ENCODE peak calls at places on chromosomes 5 and 9, in four cellular contexts. S is NT2/D1, D is body of pancreas, Y is upper lobe of left lung. M is an unnamed sample. For H3K27me3 and H3K36me3, the result is how much of the 10 kb centered on the place peaks cover.

GRCh38 chr9:106920701-106921283 is 57.8 kb downstream of the ZNF462 start:
- DNase-seq in S (no peak), D (peak), Y (no peak), M (no peak)

GRCh38 chr9:73869261-73869660 is 627.9 kb upstream of the RORB start:
- DNase-seq in S (no peak), D (no peak), Y (no peak), M (no peak)

GRCh38 chr5:154697335-154697734 is 57.8 kb upstream of the LARP1 start:
- DNase-seq in S (no peak), D (no peak), Y (no peak), M (no peak)

GRCh38 chr5:154857091-154857533 is 1.3 kb upstream of the CNOT8 start:
- DNase-seq in S (no peak), D (no peak), Y (no peak), M (no peak)

GRCh38 chr5:75886706-75887105 is 169.5 kb upstream of the POC5 start:
- DNase-seq in S (no peak), D (no peak), Y (no peak), M (no peak)

GRCh38 chr5:79973511-79973910 is 17.6 kb downstream of the MTX3 start:
- DNase-seq in S (no peak), D (no peak), Y (no peak), M (no peak)

GRCh38 chr9:88645172-88645868 is 110.3 kb downstream of the NXNL2 start:
- DNase-seq in S (no peak), D (no peak), Y (no peak), M (no peak)

GRCh38 chr9:120742951-120743416 is 28.7 kb upstream of the MEGF9 start:
- DNase-seq in S (peak), D (no peak), Y (no peak), M (peak)

GRCh38 chr5:174245506-174245905 is 200.0 kb downstream of the NSG2 start:
- DNase-seq in S (no peak), D (no peak), Y (no peak), M (no peak)

GRCh38 chr9:101486693-101487442 is 46.8 kb upstream of the RNF20 start:
- DNase-seq in S (peak), D (peak), Y (peak), M (peak)

GRCh38 chr9:123796618-123797484 is 133.1 kb downstream of the DENND1A start:
- DNase-seq in S (no peak), D (no peak), Y (no peak), M (no peak)

GRCh38 chr5:134547579-134547978 is 22.1 kb downstream of the JADE2 start:
- DNase-seq in S (no peak), D (peak), Y (no peak), M (no peak)

GRCh38 chr5:32711693-32712462 is 757 bp downstream of the NPR3 start:
- DNase-seq in S (no peak), D (no peak), Y (peak), M (peak)

GRCh38 chr9:132409828-132410528 is at the start of gene CFAP77:
- DNase-seq in S (no peak), D (peak), Y (peak), M (peak)

GRCh38 chr5:72013741-72014703 is 93.3 kb upstream of the MAP1B start:
- DNase-seq in S (no peak), D (peak), Y (no peak), M (peak)

GRCh38 chr5:160071521-160072299 is 47.5 kb downstream of the PWWP2A start:
- DNase-seq in S (no peak), D (peak), Y (no peak), M (no peak)

GRCh38 chr5:116442095-116442534 is 132.5 kb downstream of the SEMA6A start:
- DNase-seq in S (no peak), D (peak), Y (no peak), M (no peak)

GRCh38 chr9:135330685-135331590 is 148.6 kb upstream of the PPP1R26 start:
- DNase-seq in S (no peak), D (no peak), Y (peak), M (peak)

GRCh38 chr5:175750476-175751080 is 92.7 kb downstream of the HRH2 start:
- DNase-seq in S (no peak), D (no peak), Y (peak), M (peak)

GRCh38 chr5:37448941-37449340 is 69.8 kb downstream of the WDR70 start:
- DNase-seq in S (no peak), D (no peak), Y (no peak), M (no peak)

GRCh38 chr5:72608297-72608696 is 101.1 kb upstream of the ZNF366 start:
- DNase-seq in S (no peak), D (no peak), Y (no peak), M (no peak)

GRCh38 chr9:78130004-78130403 is 98.4 kb upstream of the GNAQ start:
- DNase-seq in S (no peak), D (peak), Y (no peak), M (peak)

GRCh38 chr5:137997726-137998213 is 35.1 kb downstream of the FAM13B start:
- DNase-seq in S (no peak), D (no peak), Y (no peak), M (no peak)

GRCh38 chr9:86632537-86632936 is 278.3 kb upstream of the TUT7 start:
- DNase-seq in S (no peak), D (no peak), Y (no peak), M (no peak)

GRCh38 chr5:76690704-76691469 is 25.0 kb upstream of the F2R start:
- DNase-seq in S (no peak), D (no peak), Y (no peak), M (no peak)

GRCh38 chr5:72115277-72115676 is 8.0 kb downstream of the MAP1B start:
- DNase-seq in S (no peak), D (no peak), Y (no peak), M (no peak)

GRCh38 chr5:39892708-39893107 is 467.9 kb upstream of the DAB2 start:
- DNase-seq in S (no peak), D (no peak), Y (no peak), M (no peak)

GRCh38 chr9:116924462-116925110 is 237.5 kb downstream of the TRIM32 start:
- DNase-seq in S (no peak), D (no peak), Y (no peak), M (no peak)

GRCh38 chr5:54254482-54255198 is 55.7 kb downstream of the ARL15 start:
- DNase-seq in S (no peak), D (peak), Y (no peak), M (no peak)

GRCh38 chr9:134783699-134784039 is 96.9 kb upstream of the FCN2 start:
- DNase-seq in S (no peak), D (peak), Y (no peak), M (peak)

GRCh38 chr5:72366324-72366976 is 46.3 kb downstream of the PTCD2 start:
- DNase-seq in S (peak), D (peak), Y (no peak), M (peak)

GRCh38 chr5:56588636-56589485 is 226.5 kb upstream of the MAP3K1 start:
- DNase-seq in S (no peak), D (peak), Y (peak), M (no peak)

GRCh38 chr9:113677057-113677456 is 199.1 kb upstream of the ZNF618 start:
- DNase-seq in S (no peak), D (no peak), Y (no peak), M (no peak)

GRCh38 chr9:82106536-82106935 is 118.0 kb downstream of the SPATA31D1 start:
- DNase-seq in S (no peak), D (no peak), Y (no peak), M (no peak)

GRCh38 chr9:93965830-93966577 is 10.8 kb upstream of the BARX1 start:
- DNase-seq in S (no peak), D (no peak), Y (no peak), M (peak)

GRCh38 chr5:132458651-132459030 is 31.9 kb downstream of the IRF1 start:
- DNase-seq in S (no peak), D (no peak), Y (no peak), M (no peak)

GRCh38 chr5:132458226-132458560 is 32.4 kb downstream of the IRF1 start:
- DNase-seq in S (no peak), D (no peak), Y (no peak), M (no peak)

GRCh38 chr5:132457371-132458225 is 33.0 kb downstream of the IRF1 start:
- DNase-seq in S (no peak), D (peak), Y (peak), M (no peak)

GRCh38 chr5:132456553-132457361 is 33.8 kb downstream of the IRF1 start:
- DNase-seq in S (no peak), D (peak), Y (peak), M (no peak)

GRCh38 chr5:132455614-132456115 is 34.9 kb downstream of the IRF1 start:
- DNase-seq in S (no peak), D (no peak), Y (no peak), M (peak)
- H3K4me3 ChIP-seq in S (no peak), D (no peak), Y (no peak), M (no peak)

GRCh38 chr9:125763373-125763772 is 16.2 kb downstream of the PBX3 start:
- DNase-seq in S (no peak), D (no peak), Y (no peak), M (no peak)
- H3K27me3 ChIP-seq in S (under half), D (under half), Y (under half), M (under half)

DNA sequence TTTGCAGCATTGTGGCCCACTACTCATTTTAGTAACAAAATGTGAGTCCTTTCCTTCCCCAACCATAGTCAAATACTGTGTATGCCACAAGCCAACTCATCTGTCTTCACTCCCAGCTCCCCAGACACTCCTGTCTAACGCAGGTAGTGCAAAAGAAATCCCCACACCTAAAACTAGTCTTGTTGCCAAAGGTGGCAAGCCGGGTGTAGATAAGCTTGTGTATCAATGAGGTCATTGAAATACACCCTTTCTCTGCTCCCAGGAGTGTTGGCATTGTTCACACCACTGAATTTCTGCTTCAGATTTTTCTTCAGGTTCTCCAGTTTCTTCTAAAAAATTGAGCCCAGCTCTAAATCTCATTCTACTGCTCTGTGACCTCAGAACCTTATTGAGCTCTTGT is 19.7 kb upstream of the RGS7BP start:
- DNase-seq in S (no peak), D (no peak), Y (no peak), M (no peak)
- H3K36me3 ChIP-seq in S (under half), D (under half), Y (under half), M (under half)

DNA sequence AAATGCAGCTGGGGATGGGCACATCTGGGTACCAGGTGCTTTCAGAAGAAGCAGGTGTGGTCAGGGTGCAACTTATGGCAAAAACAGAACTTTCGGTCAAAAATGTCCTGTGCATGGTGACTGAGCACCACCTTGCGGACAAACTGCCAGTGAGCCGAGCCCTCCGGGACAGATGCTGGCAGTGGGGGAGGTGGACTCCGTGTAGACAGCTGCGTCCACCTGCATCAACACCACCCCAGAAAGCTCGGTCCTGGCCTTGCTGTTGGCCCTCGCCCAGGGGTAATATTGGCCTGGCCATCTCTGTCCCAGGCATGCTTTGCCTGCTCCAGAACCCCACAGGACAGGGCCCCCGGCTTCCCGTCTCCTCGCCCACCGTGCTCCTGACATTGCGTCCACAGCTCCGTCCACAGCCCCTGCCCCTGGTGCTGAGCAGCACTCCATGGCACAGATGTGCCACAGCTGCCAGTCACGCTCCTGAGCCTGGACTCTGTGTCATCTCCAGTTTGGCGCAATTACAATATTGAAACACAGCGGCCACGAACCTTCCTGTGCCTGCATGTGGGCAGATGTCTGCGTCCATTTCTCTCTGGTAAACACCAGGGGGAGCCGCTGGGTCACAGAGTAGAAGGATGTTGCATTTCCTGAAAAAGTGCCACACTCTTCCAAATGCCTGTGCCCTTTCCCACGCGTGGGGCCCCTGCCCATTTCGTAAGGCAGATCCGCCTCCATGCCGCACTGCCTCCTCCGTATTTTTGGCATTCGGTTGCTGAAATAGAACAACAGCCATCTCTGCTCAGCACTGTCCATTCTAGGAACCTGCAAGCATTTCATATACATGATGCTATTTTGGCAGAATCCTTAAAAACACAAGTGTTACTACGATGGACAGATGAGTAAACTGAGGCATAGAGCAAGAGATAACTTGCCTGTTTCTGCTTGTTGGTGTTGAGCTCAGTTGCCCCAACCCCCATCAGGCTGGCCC is 33.4 kb upstream of the SLC6A19 start:
- DNase-seq in S (peak), D (peak), Y (peak), M (peak)
- H3K4me3 ChIP-seq in S (peak), D (no peak), Y (no peak), M (no peak)

GRCh38 chr9:129677456-129677855 is 12.0 kb downstream of the PRRX2 start:
- DNase-seq in S (no peak), D (no peak), Y (no peak), M (peak)

GRCh38 chr9:129674229-129674628 is 8.8 kb downstream of the PRRX2 start:
- DNase-seq in S (no peak), D (no peak), Y (no peak), M (no peak)

GRCh38 chr9:129676970-129677369 is 11.5 kb downstream of the PRRX2 start:
- DNase-seq in S (no peak), D (no peak), Y (no peak), M (peak)

GRCh38 chr9:129676287-129676686 is 10.8 kb downstream of the PRRX2 start:
- DNase-seq in S (no peak), D (no peak), Y (no peak), M (peak)

DNA sequence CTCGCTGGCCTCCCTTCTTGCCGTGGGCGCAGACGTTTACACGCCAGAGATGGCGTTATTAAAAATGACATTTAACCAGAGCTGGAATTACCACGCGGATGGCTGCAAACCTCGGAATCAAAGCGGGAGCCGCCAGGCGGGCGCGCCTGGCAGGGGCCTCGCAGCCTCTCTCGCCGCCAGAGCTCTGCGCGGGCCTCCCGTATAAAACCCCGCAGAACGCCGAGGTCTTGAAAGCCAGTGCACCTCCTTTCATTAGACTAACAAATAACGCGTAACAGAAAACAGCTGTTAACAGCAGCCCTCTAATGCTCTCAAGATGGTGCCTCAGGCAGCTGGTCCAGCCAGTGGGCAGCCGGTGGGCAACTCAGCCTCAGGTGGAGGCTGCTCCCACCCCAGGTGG is 10.2 kb downstream of the PRRX2 start:
- DNase-seq in S (no peak), D (no peak), Y (no peak), M (peak)
- H3K27me3 ChIP-seq in S (under half), D (under half), Y (under half), M (under half)

GRCh38 chr9:2199999-2200796 is 185.1 kb downstream of the SMARCA2 start:
- DNase-seq in S (peak), D (no peak), Y (no peak), M (no peak)

GRCh38 chr9:2193565-2193964 is 178.4 kb downstream of the SMARCA2 start:
- DNase-seq in S (no peak), D (no peak), Y (no peak), M (no peak)

GRCh38 chr9:2192356-2192979 is 177.3 kb downstream of the SMARCA2 start:
- DNase-seq in S (no peak), D (no peak), Y (no peak), M (no peak)

GRCh38 chr9:2198956-2199635 is 183.9 kb downstream of the SMARCA2 start:
- DNase-seq in S (no peak), D (no peak), Y (no peak), M (no peak)

GRCh38 chr9:2195211-2195610 is 180.1 kb downstream of the SMARCA2 start:
- DNase-seq in S (no peak), D (no peak), Y (no peak), M (no peak)
- H3K36me3 ChIP-seq in S (under half), D (under half), Y (under half), M (under half)

DNA sequence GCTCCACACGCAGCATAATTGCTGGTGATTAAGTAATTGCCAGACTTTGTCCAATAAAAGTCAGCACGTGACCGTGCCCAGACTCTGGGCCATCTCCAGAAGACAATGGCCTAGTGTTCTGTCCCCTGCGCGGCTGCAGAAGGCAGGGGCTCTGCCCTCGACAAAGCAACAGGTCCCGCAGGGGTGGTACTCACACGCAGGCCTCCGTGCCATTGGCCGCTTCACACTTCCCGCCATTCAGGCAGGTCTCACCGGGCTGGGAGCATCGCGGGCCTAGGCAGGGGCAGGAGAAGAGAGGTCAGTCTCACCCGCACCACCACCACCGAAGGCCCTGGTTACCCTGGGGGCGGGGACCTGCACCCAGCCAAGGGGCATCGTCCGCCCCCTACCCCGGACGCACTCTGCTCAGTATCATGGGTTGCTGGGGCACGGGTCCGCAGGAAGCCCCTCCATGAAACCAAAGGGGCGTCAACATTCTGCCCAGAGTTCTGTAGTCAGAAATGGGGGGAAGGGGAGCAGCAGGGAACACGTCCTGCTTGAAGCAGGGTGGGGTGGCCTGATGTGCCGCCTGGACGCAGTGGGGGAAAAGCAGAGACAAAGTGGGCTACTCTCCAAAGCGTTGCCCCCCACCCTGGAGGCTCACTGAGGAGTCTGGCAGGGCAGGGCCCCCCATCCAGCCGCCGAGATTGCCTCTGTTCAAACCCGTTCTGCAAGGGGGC is 1.9 kb downstream of the NOTCH1 start:
- DNase-seq in S (no peak), D (peak), Y (peak), M (no peak)
- H3K4me3 ChIP-seq in S (peak), D (peak), Y (peak), M (peak)

DNA sequence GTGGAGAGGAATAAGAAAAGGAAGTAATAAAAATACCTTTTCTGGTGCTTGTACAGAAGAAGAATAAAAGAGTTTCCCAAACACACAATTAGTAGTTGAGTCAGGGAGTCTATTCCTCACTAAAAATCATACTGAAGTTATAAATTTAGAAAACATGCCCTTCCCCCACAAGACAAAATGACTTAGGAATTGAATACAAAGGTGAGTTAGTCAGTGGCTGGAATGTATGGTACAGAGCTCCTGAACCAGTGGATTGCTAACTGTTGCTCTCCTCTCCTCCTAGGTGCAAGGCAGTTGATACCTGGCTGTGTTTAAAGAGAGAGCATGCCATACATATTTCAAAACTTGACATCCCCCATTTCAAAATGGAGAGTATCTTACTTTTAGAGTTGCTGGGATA is 1.9 kb downstream of the GDA start:
- DNase-seq in S (no peak), D (no peak), Y (no peak), M (no peak)
- H3K27me3 ChIP-seq in S (under half), D (under half), Y (under half), M (under half)

DNA sequence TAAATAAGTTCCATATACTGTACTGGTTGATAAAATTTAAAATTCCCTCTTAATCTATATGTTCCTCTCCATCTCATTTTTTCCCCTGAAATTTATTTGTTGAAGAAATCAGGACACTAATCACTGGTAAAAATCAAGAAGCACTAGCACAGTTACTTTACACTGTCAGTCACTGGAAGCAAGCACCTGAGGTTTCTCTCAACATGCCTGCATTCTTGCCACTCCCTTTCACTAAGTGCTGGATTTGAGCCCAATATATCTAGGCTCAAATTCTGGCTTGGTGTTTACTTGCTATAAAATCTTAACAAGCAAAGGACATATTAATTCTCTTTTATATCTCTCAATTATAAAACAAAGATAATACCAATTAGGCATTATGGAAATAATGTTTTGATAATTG is 58.7 kb downstream of the DIAPH1 start:
- DNase-seq in S (no peak), D (peak), Y (no peak), M (no peak)
- H3K36me3 ChIP-seq in S (half or more), D (under half), Y (under half), M (under half)